ENCODE peak calls at places on chromosomes 12 and 14, in six cellular contexts. D is A549, E is K562, M is NB4, U is GM12878, R is HepG2. V is an unnamed sample.

GRCh38 chr14:59481407-59482119 is 2.6 kb downstream of the L3HYPDH start:
- DNase-seq in D (peak), E (no peak), M (no peak), U (no peak), R (peak), V (peak)

GRCh38 chr14:35879654-35880249 is 53.6 kb downstream of the BRMS1L start:
- DNase-seq in D (peak), E (no peak), M (peak), U (no peak), R (peak), V (peak)

GRCh38 chr14:32197919-32198318 is 3.9 kb upstream of the RNU6-7 start:
- DNase-seq in D (no peak), E (no peak), M (no peak), U (no peak), R (no peak), V (no peak)

GRCh38 chr14:90287791-90288190 is 31.4 kb downstream of the PSMC1 start:
- DNase-seq in D (no peak), E (no peak), M (no peak), U (no peak), R (no peak), V (no peak)

GRCh38 chr14:24081739-24082204 is 10.4 kb downstream of the CPNE6 start:
- DNase-seq in D (no peak), E (no peak), M (no peak), U (no peak), R (no peak), V (no peak)

GRCh38 chr12:119072463-119072862 is 91.1 kb downstream of the SRRM4 start:
- DNase-seq in D (no peak), E (no peak), M (no peak), U (no peak), R (no peak), V (no peak)

GRCh38 chr14:35470775-35471174 is 63.2 kb upstream of the INSM2 start:
- DNase-seq in D (no peak), E (no peak), M (peak), U (no peak), R (no peak), V (peak)

GRCh38 chr14:21940887-21941855 is 267.6 kb upstream of the OR4E1 start:
- DNase-seq in D (peak), E (peak), M (peak), U (no peak), R (peak), V (peak)

GRCh38 chr12:55659486-55660385 is 23.0 kb downstream of the OR10P1 start:
- DNase-seq in D (peak), E (peak), M (peak), U (no peak), R (peak), V (peak)

GRCh38 chr14:100663528-100664052 is 63.1 kb upstream of the DLK1 start:
- DNase-seq in D (no peak), E (no peak), M (no peak), U (no peak), R (no peak), V (no peak)

GRCh38 chr12:27592548-27592947 is 68.5 kb downstream of the PPFIBP1 start:
- DNase-seq in D (peak), E (no peak), M (no peak), U (peak), R (no peak), V (peak)

GRCh38 chr12:27589419-27589818 is 65.4 kb downstream of the PPFIBP1 start:
- DNase-seq in D (no peak), E (no peak), M (no peak), U (no peak), R (no peak), V (no peak)

GRCh38 chr12:27593266-27593665 is 69.3 kb downstream of the PPFIBP1 start:
- DNase-seq in D (no peak), E (no peak), M (no peak), U (no peak), R (no peak), V (no peak)

GRCh38 chr12:27595231-27595642 is 71.2 kb downstream of the PPFIBP1 start:
- DNase-seq in D (peak), E (no peak), M (no peak), U (no peak), R (peak), V (peak)
- TF ChIP-seq MYC in D (no peak), E (no peak), M (no peak), U (no peak), R (no peak), V (no peak)

GRCh38 chr14:67816326-67817009 is at the start of gene ZFYVE26:
- DNase-seq in D (peak), E (peak), M (peak), U (peak), R (peak), V (peak)
- TF ChIP-seq POLR2A in D (peak), E (peak), M (peak), U (peak), R (peak), V (peak)

DNA sequence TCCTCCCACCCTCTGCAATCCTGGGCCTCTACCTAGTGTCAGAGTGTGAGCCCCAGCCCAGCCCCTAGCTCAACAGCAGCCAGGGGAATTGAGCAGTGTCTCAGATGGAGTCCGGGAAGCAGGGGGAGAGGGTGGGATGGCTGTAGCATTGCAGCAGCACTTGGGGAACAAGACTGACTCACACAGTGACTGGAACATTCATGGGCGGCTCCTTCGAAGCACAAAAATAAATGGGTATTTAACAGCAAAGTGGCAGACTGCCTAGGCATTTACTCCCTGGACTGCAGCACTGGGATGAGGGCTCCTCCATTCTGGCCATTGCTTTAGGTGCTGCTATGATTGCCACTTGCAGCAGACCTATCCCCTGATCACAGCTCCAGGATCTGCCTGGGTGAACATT is 46.0 kb upstream of the STK38L start:
- DNase-seq in D (no peak), E (no peak), M (no peak), U (no peak), R (no peak), V (no peak)
- TF ChIP-seq MYC in D (no peak), E (no peak), M (no peak), U (no peak), R (no peak), V (no peak)

GRCh38 chr14:73616831-73617230 is 4.5 kb downstream of the ACOT6 start:
- DNase-seq in D (no peak), E (no peak), M (no peak), U (no peak), R (no peak), V (no peak)

GRCh38 chr14:73613046-73613383 is 698 bp downstream of the ACOT6 start:
- DNase-seq in D (peak), E (no peak), M (peak), U (no peak), R (no peak), V (no peak)

GRCh38 chr14:73613419-73613963 is 1.2 kb downstream of the ACOT6 start:
- DNase-seq in D (no peak), E (no peak), M (peak), U (no peak), R (peak), V (no peak)

GRCh38 chr14:73610692-73611091 is 1.6 kb upstream of the ACOT6 start:
- DNase-seq in D (no peak), E (no peak), M (no peak), U (no peak), R (peak), V (peak)

GRCh38 chr14:73612339-73613045 is at the start of gene ACOT6:
- DNase-seq in D (peak), E (peak), M (peak), U (no peak), R (peak), V (peak)
- TF ChIP-seq POLR2A in D (peak), E (no peak), M (no peak), U (peak), R (peak), V (no peak)